ENCODE peak calls at places on chromosome 19, in seven cellular contexts. E is transverse colon, C is heart left ventricle, M is H1, O is IMR-90, H is right lobe of liver, A is ovary. N is an unnamed sample. For H3K36me3, the result is how much of the 10 kb centered on the place peaks cover.

GRCh38 chr19:56108447-56109195 is 12.5 kb downstream of the ZNF787 start:
- DNase-seq in E (no peak), C (peak), M (no peak), O (peak), H (peak), A (peak), N (no peak)

GRCh38 chr19:38455031-38455430 is 21.5 kb downstream of the RYR1 start:
- DNase-seq in E (no peak), C (no peak), M (no peak), O (peak), H (no peak), A (no peak), N (no peak)

GRCh38 chr19:13622727-13623126 is 116.4 kb upstream of the CACNA1A start:
- DNase-seq in E (no peak), C (no peak), M (no peak), O (no peak), H (no peak), A (no peak), N (no peak)

GRCh38 chr19:51808333-51808986 is 13.5 kb downstream of the FPR3 start:
- DNase-seq in E (no peak), C (no peak), M (no peak), O (no peak), H (no peak), A (no peak), N (no peak)

GRCh38 chr19:6677924-6678689 is 8.1 kb upstream of the TNFSF14 start:
- DNase-seq in E (no peak), C (no peak), M (peak), O (no peak), H (peak), A (no peak), N (peak)

GRCh38 chr19:38676023-38676877 is 28.8 kb downstream of the ACTN4 start:
- DNase-seq in E (no peak), C (no peak), M (no peak), O (peak), H (no peak), A (peak), N (no peak)

GRCh38 chr19:10418281-10419199 is 1.8 kb upstream of the PDE4A start:
- DNase-seq in E (no peak), C (no peak), M (peak), O (no peak), H (no peak), A (no peak), N (no peak)

GRCh38 chr19:38173324-38174041 is 50.5 kb downstream of the DPF1 start:
- DNase-seq in E (no peak), C (peak), M (no peak), O (peak), H (no peak), A (no peak), N (peak)

GRCh38 chr19:33000510-33000909 is 28.5 kb downstream of the FAAP24 start:
- DNase-seq in E (no peak), C (no peak), M (no peak), O (no peak), H (no peak), A (no peak), N (no peak)

GRCh38 chr19:47099576-47100050 is 14.0 kb downstream of the ZC3H4 start:
- DNase-seq in E (no peak), C (no peak), M (no peak), O (no peak), H (no peak), A (no peak), N (no peak)

GRCh38 chr19:42247631-42248199 is 5.3 kb upstream of the GSK3A start:
- DNase-seq in E (no peak), C (no peak), M (no peak), O (no peak), H (no peak), A (peak), N (no peak)

GRCh38 chr19:10010247-10010691 is at the start of gene COL5A3:
- DNase-seq in E (peak), C (peak), M (peak), O (peak), H (peak), A (peak), N (no peak)

GRCh38 chr19:6088677-6089063 is 21.6 kb downstream of the RFX2 start:
- DNase-seq in E (no peak), C (no peak), M (no peak), O (peak), H (no peak), A (no peak), N (no peak)

GRCh38 chr19:6161271-6161850 is 25.9 kb downstream of the ACSBG2 start:
- DNase-seq in E (peak), C (peak), M (no peak), O (no peak), H (no peak), A (no peak), N (no peak)

GRCh38 chr19:29785955-29786589 is 25.7 kb upstream of the CCNE1 start:
- DNase-seq in E (no peak), C (no peak), M (peak), O (no peak), H (no peak), A (no peak), N (no peak)

GRCh38 chr19:28864024-28864503 is 348.9 kb downstream of the UQCRFS1 start:
- DNase-seq in E (no peak), C (no peak), M (no peak), O (no peak), H (no peak), A (no peak), N (peak)

GRCh38 chr19:12676384-12676792 is 5.3 kb downstream of the DHPS start:
- DNase-seq in E (peak), C (peak), M (peak), O (peak), H (peak), A (peak), N (peak)

GRCh38 chr19:41588497-41589209 is 12.7 kb downstream of the CEACAM21 start:
- DNase-seq in E (no peak), C (no peak), M (no peak), O (peak), H (no peak), A (no peak), N (no peak)

GRCh38 chr19:41892173-41892902 is 9.4 kb downstream of the ARHGEF1 start:
- DNase-seq in E (no peak), C (no peak), M (no peak), O (no peak), H (no peak), A (no peak), N (no peak)

GRCh38 chr19:18437481-18438330 is at the start of gene ISYNA1:
- DNase-seq in E (peak), C (peak), M (peak), O (peak), H (no peak), A (peak), N (peak)

GRCh38 chr19:36573948-36574726 is 1.0 kb upstream of the ZNF529 start:
- DNase-seq in E (peak), C (no peak), M (no peak), O (peak), H (no peak), A (no peak), N (no peak)

GRCh38 chr19:8690753-8691539 is 7.6 kb downstream of the ACTL9 start:
- DNase-seq in E (no peak), C (no peak), M (no peak), O (no peak), H (no peak), A (no peak), N (no peak)

GRCh38 chr19:32809254-32809653 is 60.3 kb downstream of the SLC7A9 start:
- DNase-seq in E (no peak), C (peak), M (no peak), O (no peak), H (no peak), A (no peak), N (no peak)

GRCh38 chr19:33064117-33064777 is 441 bp downstream of the RHPN2 start:
- DNase-seq in E (peak), C (no peak), M (peak), O (no peak), H (peak), A (peak), N (no peak)

GRCh38 chr19:39998511-39998910 is 1.7 kb downstream of the ZNF546 start:
- DNase-seq in E (no peak), C (no peak), M (no peak), O (peak), H (no peak), A (no peak), N (no peak)

GRCh38 chr19:38142176-38143035 is 81.6 kb downstream of the DPF1 start:
- DNase-seq in E (peak), C (peak), M (peak), O (peak), H (no peak), A (peak), N (peak)

GRCh38 chr19:19528721-19529490 is at the start of gene YJEFN3:
- DNase-seq in E (no peak), C (peak), M (no peak), O (peak), H (no peak), A (peak), N (no peak)

GRCh38 chr19:29629836-29630534 is 23.9 kb downstream of the POP4 start:
- DNase-seq in E (no peak), C (no peak), M (no peak), O (no peak), H (no peak), A (peak), N (no peak)

GRCh38 chr19:19203012-19203856 is at the start of gene NR2C2AP:
- DNase-seq in E (peak), C (peak), M (peak), O (peak), H (peak), A (peak), N (peak)

GRCh38 chr19:49468746-49469447 is 5.1 kb upstream of the FLT3LG start:
- DNase-seq in E (peak), C (peak), M (peak), O (no peak), H (no peak), A (no peak), N (no peak)

GRCh38 chr19:49148784-49149651 is 6.2 kb downstream of the HRC start:
- DNase-seq in E (peak), C (peak), M (peak), O (peak), H (peak), A (peak), N (peak)

GRCh38 chr19:49632576-49632975 is 7.4 kb downstream of the RRAS start:
- DNase-seq in E (no peak), C (no peak), M (no peak), O (no peak), H (no peak), A (no peak), N (no peak)

GRCh38 chr19:48568345-48568886 is 16.4 kb downstream of the SULT2B1 start:
- DNase-seq in E (peak), C (peak), M (peak), O (peak), H (peak), A (peak), N (peak)

GRCh38 chr19:821228-821975 is at the start of gene PLPPR3:
- DNase-seq in E (no peak), C (no peak), M (peak), O (no peak), H (no peak), A (no peak), N (no peak)

GRCh38 chr19:53332484-53332883 is 1.1 kb upstream of the ZNF845 start:
- DNase-seq in E (no peak), C (no peak), M (no peak), O (no peak), H (no peak), A (no peak), N (no peak)

GRCh38 chr19:2010135-2010668 is 5.3 kb downstream of the BTBD2 start:
- DNase-seq in E (no peak), C (no peak), M (no peak), O (no peak), H (no peak), A (no peak), N (no peak)

GRCh38 chr19:4327877-4328242 is 10.8 kb downstream of the STAP2 start:
- DNase-seq in E (no peak), C (no peak), M (peak), O (no peak), H (no peak), A (no peak), N (no peak)

GRCh38 chr19:39946532-39946931 is 12.1 kb upstream of the FCGBP start:
- DNase-seq in E (no peak), C (no peak), M (no peak), O (no peak), H (no peak), A (no peak), N (no peak)

GRCh38 chr19:46481187-46481586 is 9.8 kb upstream of the PNMA8A start:
- DNase-seq in E (no peak), C (no peak), M (no peak), O (peak), H (no peak), A (no peak), N (no peak)

DNA sequence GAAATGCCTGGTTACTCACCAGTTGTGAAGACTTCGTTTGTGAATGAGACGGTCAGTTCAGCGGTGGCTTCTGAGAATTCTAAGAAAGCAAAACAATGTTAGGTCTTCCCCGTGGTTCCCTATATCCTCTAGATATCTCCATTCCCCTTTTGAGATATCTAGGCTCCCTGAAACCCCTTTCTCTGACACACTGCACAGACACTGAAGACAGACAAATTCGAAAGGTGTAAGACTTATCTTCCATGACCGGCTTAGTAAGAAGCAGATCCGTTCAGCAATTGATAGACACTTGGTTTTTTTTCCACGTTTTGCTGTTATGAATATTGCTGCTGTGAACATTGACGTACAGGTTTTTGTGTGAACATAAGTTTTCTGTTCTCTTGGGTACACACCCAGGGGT is 19.4 kb downstream of the GP6 start:
- DNase-seq in E (no peak), C (no peak), M (no peak), O (no peak), H (no peak), A (no peak), N (no peak)
- H3K36me3 ChIP-seq in E (under half), C (under half), M (under half), O (under half), H (under half), A (under half), N (under half)

GRCh38 chr19:57599377-57599760 is 316 bp upstream of the ZNF530 start:
- DNase-seq in E (no peak), C (no peak), M (no peak), O (no peak), H (no peak), A (no peak), N (no peak)

GRCh38 chr19:57599761-57600383 is at the start of gene ZNF530:
- DNase-seq in E (peak), C (peak), M (peak), O (peak), H (peak), A (peak), N (peak)
- TF ChIP-seq POLR2A in E (no peak), C (no peak), M (no peak), O (no peak), H (no peak), A (no peak), N (no peak)

DNA sequence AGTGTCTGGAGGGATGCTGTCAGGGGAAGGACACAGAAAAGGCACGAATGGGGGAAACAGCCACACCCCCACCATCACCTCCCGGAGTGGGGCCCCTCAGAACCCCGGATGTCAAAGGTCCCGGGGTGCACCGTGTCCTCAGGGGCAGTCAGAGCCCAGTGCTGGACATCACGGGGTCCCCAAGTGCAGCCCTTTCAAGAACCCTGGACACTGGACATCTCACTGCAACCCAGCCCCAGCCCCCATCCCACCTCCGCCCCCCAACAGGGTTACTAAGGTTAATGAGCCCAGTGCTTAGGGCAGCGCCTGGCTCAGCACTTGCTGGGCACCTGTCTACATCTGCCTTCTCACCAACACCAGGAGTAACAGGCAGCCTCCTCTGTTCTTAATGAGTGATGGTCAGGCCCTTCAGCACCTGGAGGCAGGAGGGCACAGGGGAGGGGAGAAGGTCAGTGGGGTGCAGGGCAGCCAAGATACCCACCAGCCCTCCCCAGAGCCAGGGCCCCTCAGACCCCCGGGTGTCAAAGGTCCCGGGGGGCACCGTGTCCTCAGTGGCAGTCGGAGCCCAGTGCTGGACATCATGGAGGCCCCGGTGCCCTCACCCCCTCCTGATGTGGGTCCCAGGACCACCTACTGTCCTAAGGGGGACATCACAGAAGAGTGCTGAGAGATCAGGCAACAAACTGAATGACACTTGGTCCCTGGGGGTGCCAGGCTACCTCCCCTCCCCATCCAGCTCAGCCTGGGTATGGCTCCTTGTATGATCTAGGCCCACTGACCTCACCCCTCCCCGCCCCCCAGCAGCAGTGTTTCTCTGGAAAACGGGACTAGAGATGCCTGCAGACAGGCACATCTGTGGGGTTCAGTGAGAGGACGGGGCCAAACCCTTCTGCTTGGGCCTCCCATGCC is 9.0 kb downstream of the ACP4 start:
- DNase-seq in E (no peak), C (no peak), M (no peak), O (no peak), H (no peak), A (no peak), N (no peak)
- H3K36me3 ChIP-seq in E (under half), C (under half), M (under half), O (under half), H (under half), A (under half), N (under half)

GRCh38 chr19:15998166-15998565 is 49.4 kb downstream of the OR10H4 start:
- DNase-seq in E (no peak), C (no peak), M (no peak), O (no peak), H (no peak), A (no peak), N (no peak)
- TF ChIP-seq POLR2A in E (no peak), C (no peak), M (no peak), O (no peak), H (no peak), A (no peak), N (no peak)